ENCODE peak calls at places on chromosomes 1 and 21, in seven cellular contexts. K, D, W, O, B, S and E are unnamed samples.

GRCh38 chr1:115655916-115656315 is 14.1 kb downstream of the VANGL1 start:
- DNase-seq in K (no peak), D (no peak), W (no peak), O (no peak), B (no peak), S (peak), E (no peak)

GRCh38 chr1:232995189-232995588 is 44.8 kb downstream of the NTPCR start:
- DNase-seq in K (no peak), D (no peak), W (no peak), O (no peak), B (no peak), S (no peak), E (no peak)

GRCh38 chr1:88877382-88877825 is 14.0 kb downstream of the GTF2B start:
- DNase-seq in K (peak), D (no peak), W (no peak), O (no peak), B (peak), S (no peak), E (peak)

GRCh38 chr1:158711098-158711497 is 9.4 kb downstream of the OR6K3 start:
- DNase-seq in K (no peak), D (no peak), W (no peak), O (no peak), B (no peak), S (no peak), E (no peak)

GRCh38 chr1:89723863-89724262 is 90.9 kb downstream of the LRRC8C start:
- DNase-seq in K (no peak), D (peak), W (no peak), O (no peak), B (peak), S (no peak), E (no peak)

GRCh38 chr1:24130385-24130784 is 12.6 kb downstream of the IL22RA1 start:
- DNase-seq in K (no peak), D (no peak), W (no peak), O (no peak), B (no peak), S (no peak), E (no peak)

GRCh38 chr1:98049370-98050115 is 128.7 kb upstream of the DPYD start:
- DNase-seq in K (no peak), D (no peak), W (no peak), O (no peak), B (peak), S (no peak), E (no peak)

GRCh38 chr1:6248798-6249731 is 5.1 kb downstream of the HES3 start:
- DNase-seq in K (no peak), D (no peak), W (no peak), O (no peak), B (no peak), S (no peak), E (no peak)

GRCh38 chr1:202349263-202349928 is 897 bp downstream of the PPP1R12B start:
- DNase-seq in K (peak), D (no peak), W (no peak), O (no peak), B (peak), S (no peak), E (peak)

GRCh38 chr21:31111093-31111492 is 72.8 kb upstream of the KRTAP19-8 start:
- DNase-seq in K (no peak), D (no peak), W (no peak), O (no peak), B (no peak), S (no peak), E (no peak)

GRCh38 chr1:166170726-166171125 is 3.9 kb upstream of the FAM78B start:
- DNase-seq in K (no peak), D (no peak), W (no peak), O (no peak), B (no peak), S (peak), E (no peak)

GRCh38 chr1:204962742-204963632 is 80.0 kb upstream of the CNTN2 start:
- DNase-seq in K (no peak), D (no peak), W (no peak), O (no peak), B (no peak), S (no peak), E (no peak)

GRCh38 chr1:19448491-19449439 is 36.6 kb downstream of the CAPZB start:
- DNase-seq in K (peak), D (peak), W (no peak), O (no peak), B (peak), S (no peak), E (no peak)

GRCh38 chr1:19444399-19445021 is 40.8 kb downstream of the CAPZB start:
- DNase-seq in K (no peak), D (no peak), W (no peak), O (no peak), B (no peak), S (no peak), E (no peak)

GRCh38 chr1:19443321-19443720 is 42.0 kb downstream of the CAPZB start:
- DNase-seq in K (no peak), D (no peak), W (no peak), O (no peak), B (no peak), S (no peak), E (no peak)

GRCh38 chr1:19447550-19447949 is 37.8 kb downstream of the CAPZB start:
- DNase-seq in K (no peak), D (no peak), W (no peak), O (no peak), B (no peak), S (no peak), E (no peak)

GRCh38 chr1:19445417-19446342 is 39.7 kb downstream of the CAPZB start:
- DNase-seq in K (no peak), D (no peak), W (no peak), O (no peak), B (no peak), S (no peak), E (no peak)
- H3K27ac ChIP-seq in K (no peak), D (peak), W (peak), O (peak), B (peak), S (peak), E (peak)

DNA sequence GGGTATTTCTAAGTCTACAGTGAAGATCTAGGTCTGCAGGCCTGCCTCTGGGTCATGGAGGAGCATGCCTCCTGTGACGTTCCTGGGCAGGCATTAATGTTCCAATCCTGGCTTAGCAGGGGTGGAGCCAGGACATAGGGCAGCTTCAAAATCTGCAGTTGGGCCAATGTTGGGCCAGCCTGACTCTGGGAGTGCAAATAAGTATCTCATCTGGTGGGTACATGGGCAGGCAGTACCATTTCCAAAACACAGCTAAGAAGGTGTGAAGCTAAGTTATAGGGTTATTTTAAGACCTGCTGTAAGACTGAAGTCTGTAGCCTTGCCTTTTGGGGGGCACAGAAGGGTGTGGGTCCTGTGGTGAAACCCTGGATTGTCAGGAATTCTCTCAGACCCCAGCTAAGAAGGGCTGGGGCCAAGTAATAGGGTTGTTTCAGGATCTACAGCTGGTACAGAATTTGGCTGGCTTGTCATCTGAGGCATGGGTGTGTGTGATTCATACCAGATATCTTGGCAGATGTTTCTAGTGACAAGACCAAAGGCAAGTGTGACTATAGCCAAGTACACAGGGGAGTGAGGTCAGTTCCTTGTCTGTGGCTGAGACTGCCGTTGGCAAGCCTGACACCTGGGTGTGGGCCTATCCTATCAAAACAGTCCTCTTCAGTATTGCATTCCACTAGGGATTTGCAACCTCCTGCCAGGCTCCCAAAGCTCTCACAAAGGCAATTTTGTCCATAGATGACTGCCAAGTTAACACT is 468.7 kb upstream of the B3GALT2 start:
- DNase-seq in K (peak), D (peak), W (no peak), O (no peak), B (peak), S (no peak), E (no peak)
- H3K27ac ChIP-seq in K (no peak), D (no peak), W (no peak), O (no peak), B (no peak), S (no peak), E (no peak)

GRCh38 chr1:221337106-221337505 is 404.8 kb downstream of the DUSP10 start:
- DNase-seq in K (no peak), D (no peak), W (no peak), O (no peak), B (no peak), S (no peak), E (no peak)

GRCh38 chr1:221336141-221336540 is 405.7 kb downstream of the DUSP10 start:
- DNase-seq in K (no peak), D (no peak), W (no peak), O (no peak), B (peak), S (no peak), E (no peak)

GRCh38 chr1:221335161-221336101 is 406.5 kb downstream of the DUSP10 start:
- DNase-seq in K (peak), D (peak), W (no peak), O (no peak), B (peak), S (peak), E (peak)

GRCh38 chr1:221331263-221332183 is 410.4 kb downstream of the DUSP10 start:
- DNase-seq in K (no peak), D (no peak), W (no peak), O (no peak), B (no peak), S (no peak), E (no peak)

GRCh38 chr1:221334082-221334481 is 407.8 kb downstream of the DUSP10 start:
- DNase-seq in K (no peak), D (no peak), W (no peak), O (no peak), B (peak), S (no peak), E (no peak)
- H3K27ac ChIP-seq in K (no peak), D (peak), W (no peak), O (peak), B (no peak), S (peak), E (no peak)

GRCh38 chr1:153386500-153386901 is 4.4 kb downstream of the S100A8 start:
- DNase-seq in K (no peak), D (peak), W (no peak), O (no peak), B (no peak), S (peak), E (no peak)
- H3K27ac ChIP-seq in K (no peak), D (no peak), W (no peak), O (no peak), B (no peak), S (no peak), E (no peak)

GRCh38 chr1:218425647-218426342 is 80.7 kb downstream of the TGFB2 start:
- DNase-seq in K (peak), D (no peak), W (no peak), O (no peak), B (peak), S (no peak), E (peak)

GRCh38 chr1:218424528-218424927 is 79.4 kb downstream of the TGFB2 start:
- DNase-seq in K (peak), D (no peak), W (no peak), O (no peak), B (no peak), S (no peak), E (no peak)

GRCh38 chr1:218429301-218429700 is 84.2 kb downstream of the TGFB2 start:
- DNase-seq in K (no peak), D (no peak), W (no peak), O (no peak), B (peak), S (no peak), E (no peak)

GRCh38 chr1:218430346-218430745 is 85.2 kb downstream of the TGFB2 start:
- DNase-seq in K (no peak), D (no peak), W (no peak), O (no peak), B (no peak), S (no peak), E (no peak)

DNA sequence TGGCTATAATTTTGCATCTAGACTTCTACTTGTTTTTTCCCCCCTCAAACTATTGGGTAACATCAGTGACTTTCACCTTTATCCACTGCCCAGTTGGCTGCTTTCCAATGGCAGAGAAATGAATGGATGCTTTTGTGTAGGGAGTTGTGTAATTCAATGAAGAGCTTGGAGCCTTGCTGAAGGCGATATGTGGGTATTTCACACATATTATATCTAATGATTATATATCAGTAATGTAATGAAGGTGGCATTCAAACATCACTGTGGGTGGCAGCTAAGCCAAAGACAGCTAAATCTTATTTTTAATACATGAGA is 81.2 kb downstream of the TGFB2 start:
- DNase-seq in K (peak), D (no peak), W (no peak), O (no peak), B (peak), S (no peak), E (no peak)
- H3K27ac ChIP-seq in K (peak), D (no peak), W (no peak), O (peak), B (no peak), S (no peak), E (peak)

GRCh38 chr1:7873801-7874795 is 21.2 kb upstream of the UTS2 start:
- DNase-seq in K (no peak), D (no peak), W (no peak), O (no peak), B (no peak), S (no peak), E (no peak)
- H3K27ac ChIP-seq in K (no peak), D (no peak), W (no peak), O (no peak), B (no peak), S (no peak), E (no peak)